ENCODE peak calls at places on chromosome 12, in six cellular contexts. A is neuronal stem cell, P is H9, O is H1, C is mesenchymal stem cell, L is mesendoderm. G is an unnamed sample.

GRCh38 chr12:6067152-6067916 is 57.1 kb downstream of the VWF start:
- DNase-seq in O (peak), C (no peak), A (no peak), L (peak), P (peak), G (peak)

GRCh38 chr12:27309293-27309994 is 23.2 kb upstream of the BMAL2 start:
- DNase-seq in P (no peak), A (no peak), O (no peak), L (no peak), C (no peak), G (no peak)

GRCh38 chr12:95943231-95943842 is at the start of gene AMDHD1:
- DNase-seq in L (peak), O (peak), P (peak), C (peak), A (peak), G (peak)

GRCh38 chr12:63928305-63928704 is 83.8 kb downstream of the SRGAP1 start:
- DNase-seq in P (no peak), A (no peak), O (no peak), C (no peak), L (no peak), G (no peak)

GRCh38 chr12:86730233-86730632 is 474.0 kb upstream of the MGAT4C start:
- DNase-seq in A (no peak), P (no peak), O (no peak), C (no peak), L (no peak), G (no peak)

GRCh38 chr12:40378721-40379120 is 153.9 kb downstream of the LRRK2 start:
- DNase-seq in O (no peak), P (no peak), L (no peak), A (no peak), C (no peak), G (no peak)

GRCh38 chr12:92898755-92899154 is 30.3 kb downstream of the EEA1 start:
- DNase-seq in P (no peak), L (no peak), C (peak), O (no peak), A (no peak), G (peak)

GRCh38 chr12:43009307-43009706 is 419.8 kb upstream of the PRICKLE1 start:
- DNase-seq in C (no peak), P (no peak), L (no peak), A (no peak), O (no peak), G (no peak)

GRCh38 chr12:69284131-69284530 is 44.8 kb downstream of the CPSF6 start:
- DNase-seq in L (peak), C (peak), A (peak), P (peak), O (peak), G (peak)

GRCh38 chr12:65667932-65668331 is 156.4 kb upstream of the HMGA2 start:
- DNase-seq in A (no peak), C (no peak), P (no peak), L (no peak), O (no peak), G (no peak)

GRCh38 chr12:57181561-57182155 is 34.2 kb upstream of the LRP1-AS start:
- DNase-seq in A (no peak), L (peak), C (no peak), P (no peak), O (no peak), G (no peak)

GRCh38 chr12:71014180-71014785 is 93.7 kb upstream of the PTPRR start:
- DNase-seq in O (no peak), C (peak), A (peak), P (no peak), L (peak), G (peak)

GRCh38 chr12:105083551-105084105 is 630 bp downstream of the ALDH1L2 start:
- DNase-seq in A (no peak), O (peak), P (peak), C (peak), L (no peak), G (peak)

GRCh38 chr12:95648990-95649791 is 97.9 kb upstream of the USP44 start:
- DNase-seq in L (no peak), C (no peak), P (no peak), A (no peak), O (no peak), G (peak)

GRCh38 chr12:1650954-1651353 is 21.9 kb downstream of the WNT5B start:
- DNase-seq in C (no peak), P (no peak), L (no peak), A (no peak), O (no peak), G (no peak)

GRCh38 chr12:132517740-132518100 is 27.8 kb downstream of the FBRSL1 start:
- DNase-seq in O (no peak), P (no peak), A (no peak), C (no peak), L (no peak), G (no peak)

GRCh38 chr12:123032736-123033391 is 52.4 kb downstream of the ARL6IP4 start:
- DNase-seq in O (no peak), L (no peak), C (no peak), A (no peak), P (no peak), G (no peak)

GRCh38 chr12:68667286-68667685 is 19.5 kb upstream of the NUP107 start:
- DNase-seq in O (no peak), P (no peak), A (no peak), C (no peak), L (no peak), G (no peak)

GRCh38 chr12:25979563-25979962 is 21.1 kb downstream of the RASSF8 start:
- DNase-seq in A (no peak), C (no peak), L (peak), O (no peak), P (no peak), G (no peak)

GRCh38 chr12:54631988-54632728 is 2.5 kb downstream of the LACRT start:
- DNase-seq in L (peak), C (no peak), P (peak), O (peak), A (no peak), G (no peak)

GRCh38 chr12:6250343-6250742 is 50.1 kb downstream of the CD9 start:
- DNase-seq in A (no peak), O (no peak), C (no peak), L (no peak), P (no peak), G (no peak)

GRCh38 chr12:39616251-39616650 is 3.4 kb downstream of the ABCD2 start:
- DNase-seq in C (no peak), A (no peak), O (no peak), P (no peak), L (no peak), G (no peak)

GRCh38 chr12:4506870-4507269 is 31.8 kb upstream of the RAD51AP1 start:
- DNase-seq in O (no peak), C (peak), L (no peak), P (no peak), A (no peak), G (peak)

GRCh38 chr12:128840862-128841468 is 12.3 kb upstream of the GLT1D1 start:
- DNase-seq in O (no peak), A (no peak), C (no peak), P (no peak), L (no peak), G (no peak)

GRCh38 chr12:101299931-101300330 is 20.0 kb downstream of the UTP20 start:
- DNase-seq in L (no peak), P (no peak), A (no peak), C (no peak), O (no peak), G (peak)

GRCh38 chr12:9741726-9742125 is 8.8 kb upstream of the CLECL1 start:
- DNase-seq in A (no peak), P (no peak), L (no peak), C (no peak), O (no peak), G (no peak)

DNA sequence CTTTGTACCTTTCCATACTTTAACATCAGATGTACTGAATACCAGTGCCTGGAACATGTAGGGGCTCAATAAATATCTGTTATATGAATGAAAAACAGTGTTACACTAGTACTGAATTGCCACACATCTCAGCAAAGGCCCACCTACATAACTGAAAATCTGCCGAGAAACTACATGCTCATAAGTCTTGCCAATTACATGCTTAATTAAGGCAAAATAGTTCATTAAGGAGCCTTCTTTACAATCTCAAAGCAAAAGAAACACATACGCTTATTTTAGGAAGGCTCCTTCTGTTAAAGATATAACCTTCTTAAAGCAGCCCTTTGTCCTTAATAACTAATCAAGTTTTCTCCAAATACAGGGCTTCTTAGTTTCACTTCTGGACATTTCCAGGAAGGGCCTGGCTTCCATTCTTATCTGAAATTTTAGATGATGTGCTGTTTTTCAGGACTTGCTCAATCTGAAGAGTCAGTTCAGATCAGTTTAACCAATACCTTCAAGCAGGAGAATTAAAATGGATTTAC is 11.5 kb downstream of the LIMA1 start:
- DNase-seq in A (no peak), L (no peak), P (no peak), O (no peak), C (peak), G (peak)
- H2BK5ac ChIP-seq in A (no peak), L (no peak), P (no peak), O (no peak), C (no peak), G (peak)

GRCh38 chr12:108578264-108578663 is 15.9 kb downstream of the ISCU start:
- DNase-seq in O (no peak), P (no peak), A (no peak), L (no peak), C (no peak), G (no peak)

GRCh38 chr12:108576660-108577234 is 14.4 kb downstream of the ISCU start:
- DNase-seq in L (no peak), P (peak), C (no peak), O (no peak), A (no peak), G (no peak)

GRCh38 chr12:108577458-108577857 is 15.1 kb downstream of the ISCU start:
- DNase-seq in A (no peak), C (no peak), O (no peak), P (no peak), L (no peak), G (no peak)

GRCh38 chr12:108580531-108580930 is 17.4 kb downstream of the TMEM119 start:
- DNase-seq in A (no peak), C (peak), O (no peak), L (no peak), P (no peak), G (no peak)

DNA sequence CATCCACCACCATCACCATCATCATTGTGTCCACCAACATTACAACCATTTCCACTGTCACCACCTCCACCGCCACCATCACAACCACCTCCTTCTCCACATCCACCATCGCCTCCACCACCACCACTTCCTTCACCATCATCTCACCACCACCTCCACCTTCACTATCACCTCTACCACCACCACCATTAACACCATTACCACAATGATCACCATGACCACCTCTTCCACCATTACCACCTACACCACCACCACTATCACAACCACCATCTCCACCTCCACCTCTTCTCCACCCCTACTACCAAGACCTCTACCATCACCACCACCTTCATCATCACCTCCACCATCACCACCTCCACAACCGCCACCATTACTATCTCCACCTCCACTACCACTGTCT is 16.4 kb downstream of the ISCU start:
- DNase-seq in O (no peak), C (no peak), P (no peak), L (no peak), A (no peak), G (no peak)
- H2BK5ac ChIP-seq in O (no peak), C (no peak), P (no peak), L (no peak), A (no peak), G (peak)

GRCh38 chr12:30748150-30748549 is 6.6 kb downstream of the CAPRIN2 start:
- DNase-seq in P (no peak), O (no peak), A (no peak), L (no peak), C (no peak), G (no peak)
- H2BK5ac ChIP-seq in P (no peak), O (no peak), A (no peak), L (no peak), C (no peak), G (no peak)

GRCh38 chr12:121576851-121577391 is 3.9 kb downstream of the KDM2B start:
- DNase-seq in A (peak), O (peak), L (peak), P (peak), C (peak), G (peak)
- H2BK5ac ChIP-seq in A (peak), O (peak), L (peak), P (peak), C (no peak), G (peak)

G was measured in IMR-90.